ENCODE peak calls at places on chromosomes 2 and 18, in ten cellular contexts. One of them, this sample, is unnamed.

GRCh38 chr2:101728865-101729264 is 31.4 kb downstream of the MAP4K4 start:
- DNase-seq in stimulated activated CD8-positive, alpha-beta memory T cell treated with anti-CD3 and anti-CD28 coated beads, Interleukin-2, amount 100 ng/mL, for 1 hour: no peak
- DNase-seq in NCI-H1092: no peak
- DNase-seq in memory B cell: no peak
- DNase-seq in RCC 7860: no peak
- DNase-seq in IMR-90: no peak
- DNase-seq in left cardiac atrium: no peak
- DNase-seq in activated T-helper 1 cell treated with Interleukin-2 at 50 U/mL for 16 hours: no peak
- DNase-seq in HCT116: no peak
- DNase-seq in Daoy: no peak
- DNase-seq in this sample: no peak

GRCh38 chr2:43759195-43759594 is 14.6 kb upstream of the DYNC2LI1 start:
- DNase-seq in stimulated activated CD8-positive, alpha-beta memory T cell treated with anti-CD3 and anti-CD28 coated beads, Interleukin-2, amount 100 ng/mL, for 1 hour: no peak
- DNase-seq in NCI-H1092: no peak
- DNase-seq in memory B cell: no peak
- DNase-seq in RCC 7860: peak
- DNase-seq in IMR-90: peak
- DNase-seq in left cardiac atrium: no peak
- DNase-seq in activated T-helper 1 cell treated with Interleukin-2 at 50 U/mL for 16 hours: no peak
- DNase-seq in HCT116: peak
- DNase-seq in Daoy: peak
- DNase-seq in this sample: peak

GRCh38 chr18:23317975-23318675 is 135.0 kb upstream of the RIOK3 start:
- DNase-seq in stimulated activated CD8-positive, alpha-beta memory T cell treated with anti-CD3 and anti-CD28 coated beads, Interleukin-2, amount 100 ng/mL, for 1 hour: no peak
- DNase-seq in NCI-H1092: no peak
- DNase-seq in memory B cell: no peak
- DNase-seq in RCC 7860: peak
- DNase-seq in IMR-90: peak
- DNase-seq in left cardiac atrium: no peak
- DNase-seq in activated T-helper 1 cell treated with Interleukin-2 at 50 U/mL for 16 hours: no peak
- DNase-seq in HCT116: no peak
- DNase-seq in Daoy: peak
- DNase-seq in this sample: no peak

GRCh38 chr2:111640480-111640879 is 243.5 kb downstream of the ANAPC1 start:
- DNase-seq in stimulated activated CD8-positive, alpha-beta memory T cell treated with anti-CD3 and anti-CD28 coated beads, Interleukin-2, amount 100 ng/mL, for 1 hour: no peak
- DNase-seq in NCI-H1092: no peak
- DNase-seq in memory B cell: no peak
- DNase-seq in RCC 7860: no peak
- DNase-seq in IMR-90: no peak
- DNase-seq in left cardiac atrium: no peak
- DNase-seq in activated T-helper 1 cell treated with Interleukin-2 at 50 U/mL for 16 hours: no peak
- DNase-seq in HCT116: no peak
- DNase-seq in Daoy: no peak
- DNase-seq in this sample: no peak

GRCh38 chr2:152696476-152696875 is 20.8 kb downstream of the PRPF40A start:
- DNase-seq in stimulated activated CD8-positive, alpha-beta memory T cell treated with anti-CD3 and anti-CD28 coated beads, Interleukin-2, amount 100 ng/mL, for 1 hour: no peak
- DNase-seq in NCI-H1092: no peak
- DNase-seq in memory B cell: no peak
- DNase-seq in RCC 7860: no peak
- DNase-seq in IMR-90: no peak
- DNase-seq in left cardiac atrium: no peak
- DNase-seq in activated T-helper 1 cell treated with Interleukin-2 at 50 U/mL for 16 hours: no peak
- DNase-seq in HCT116: no peak
- DNase-seq in Daoy: no peak
- DNase-seq in this sample: no peak

GRCh38 chr2:47008381-47009280 is 93.0 kb upstream of the MCFD2 start:
- DNase-seq in stimulated activated CD8-positive, alpha-beta memory T cell treated with anti-CD3 and anti-CD28 coated beads, Interleukin-2, amount 100 ng/mL, for 1 hour: no peak
- DNase-seq in NCI-H1092: peak
- DNase-seq in memory B cell: no peak
- DNase-seq in RCC 7860: no peak
- DNase-seq in IMR-90: peak
- DNase-seq in left cardiac atrium: peak
- DNase-seq in activated T-helper 1 cell treated with Interleukin-2 at 50 U/mL for 16 hours: no peak
- DNase-seq in HCT116: no peak
- DNase-seq in Daoy: no peak
- DNase-seq in this sample: no peak

GRCh38 chr2:25606892-25607291 is 66.5 kb downstream of the DTNB start:
- DNase-seq in stimulated activated CD8-positive, alpha-beta memory T cell treated with anti-CD3 and anti-CD28 coated beads, Interleukin-2, amount 100 ng/mL, for 1 hour: no peak
- DNase-seq in NCI-H1092: no peak
- DNase-seq in memory B cell: no peak
- DNase-seq in RCC 7860: peak
- DNase-seq in IMR-90: peak
- DNase-seq in left cardiac atrium: no peak
- DNase-seq in activated T-helper 1 cell treated with Interleukin-2 at 50 U/mL for 16 hours: no peak
- DNase-seq in HCT116: no peak
- DNase-seq in Daoy: peak
- DNase-seq in this sample: no peak

GRCh38 chr2:20141056-20141762 is 83.7 kb downstream of the SDC1 start:
- DNase-seq in stimulated activated CD8-positive, alpha-beta memory T cell treated with anti-CD3 and anti-CD28 coated beads, Interleukin-2, amount 100 ng/mL, for 1 hour: no peak
- DNase-seq in NCI-H1092: no peak
- DNase-seq in memory B cell: no peak
- DNase-seq in RCC 7860: peak
- DNase-seq in IMR-90: peak
- DNase-seq in left cardiac atrium: peak
- DNase-seq in activated T-helper 1 cell treated with Interleukin-2 at 50 U/mL for 16 hours: no peak
- DNase-seq in HCT116: peak
- DNase-seq in Daoy: peak
- DNase-seq in this sample: peak

GRCh38 chr2:10777842-10778723 is 34.5 kb downstream of the PDIA6 start:
- DNase-seq in stimulated activated CD8-positive, alpha-beta memory T cell treated with anti-CD3 and anti-CD28 coated beads, Interleukin-2, amount 100 ng/mL, for 1 hour: no peak
- DNase-seq in NCI-H1092: no peak
- DNase-seq in memory B cell: no peak
- DNase-seq in RCC 7860: no peak
- DNase-seq in IMR-90: no peak
- DNase-seq in left cardiac atrium: no peak
- DNase-seq in activated T-helper 1 cell treated with Interleukin-2 at 50 U/mL for 16 hours: no peak
- DNase-seq in HCT116: no peak
- DNase-seq in Daoy: no peak
- DNase-seq in this sample: no peak

GRCh38 chr2:31654241-31654640 is 73.5 kb upstream of the SRD5A2 start:
- DNase-seq in stimulated activated CD8-positive, alpha-beta memory T cell treated with anti-CD3 and anti-CD28 coated beads, Interleukin-2, amount 100 ng/mL, for 1 hour: no peak
- DNase-seq in NCI-H1092: no peak
- DNase-seq in memory B cell: no peak
- DNase-seq in RCC 7860: no peak
- DNase-seq in IMR-90: no peak
- DNase-seq in left cardiac atrium: no peak
- DNase-seq in activated T-helper 1 cell treated with Interleukin-2 at 50 U/mL for 16 hours: no peak
- DNase-seq in HCT116: no peak
- DNase-seq in Daoy: no peak
- DNase-seq in this sample: no peak

GRCh38 chr2:180240774-180241173 is 233.7 kb upstream of the CWC22 start:
- DNase-seq in stimulated activated CD8-positive, alpha-beta memory T cell treated with anti-CD3 and anti-CD28 coated beads, Interleukin-2, amount 100 ng/mL, for 1 hour: no peak
- DNase-seq in NCI-H1092: no peak
- DNase-seq in memory B cell: no peak
- DNase-seq in RCC 7860: no peak
- DNase-seq in IMR-90: peak
- DNase-seq in left cardiac atrium: no peak
- DNase-seq in activated T-helper 1 cell treated with Interleukin-2 at 50 U/mL for 16 hours: no peak
- DNase-seq in HCT116: peak
- DNase-seq in Daoy: no peak
- DNase-seq in this sample: no peak

This sample was measured in H54.